ENCODE peak calls at places on chromosomes 7 and 10, in six cellular contexts. Z is H9, K is neuronal stem cell, X is IMR-90, O is H1, S is trophoblast cell. U is an unnamed sample.

GRCh38 chr10:47043928-47044544 is 132.8 kb downstream of the PTPN20 start:
- DNase-seq in Z (no peak), K (no peak), S (no peak), O (no peak), X (no peak), U (no peak)

GRCh38 chr7:76281006-76281705 is 21.3 kb upstream of the HSPB1 start:
- DNase-seq in O (no peak), X (no peak), S (no peak), Z (no peak), K (no peak), U (no peak)

GRCh38 chr10:23013581-23014335 is 81.6 kb upstream of the MSRB2 start:
- DNase-seq in K (no peak), Z (no peak), S (no peak), X (no peak), O (no peak), U (no peak)

GRCh38 chr10:1609596-1609995 is 127.7 kb downstream of the ADARB2 start:
- DNase-seq in K (no peak), Z (peak), X (no peak), O (no peak), S (no peak), U (no peak)

GRCh38 chr7:132319481-132319880 is 256.8 kb downstream of the PLXNA4 start:
- DNase-seq in K (no peak), O (no peak), S (no peak), Z (no peak), X (no peak), U (no peak)

GRCh38 chr7:116528008-116528789 is 3.4 kb downstream of the CAV1 start:
- DNase-seq in K (no peak), Z (no peak), X (peak), S (peak), O (no peak), U (peak)

GRCh38 chr7:97006146-97006950 is 995 bp downstream of the DLX6 start:
- DNase-seq in K (peak), Z (peak), X (peak), S (peak), O (peak), U (peak)

GRCh38 chr10:87656431-87657072 is 3.1 kb upstream of the PAPSS2 start:
- DNase-seq in O (no peak), K (peak), Z (no peak), S (no peak), X (peak), U (peak)

GRCh38 chr10:121753726-121754476 is 155.7 kb upstream of the FGFR2 start:
- DNase-seq in K (no peak), O (no peak), X (peak), S (no peak), Z (no peak), U (no peak)

GRCh38 chr10:86373828-86374227 is 7.2 kb upstream of the GRID1 start:
- DNase-seq in K (no peak), X (no peak), O (peak), Z (peak), S (no peak), U (no peak)

GRCh38 chr7:45921699-45922519 is 837 bp upstream of the IGFBP3 start:
- DNase-seq in S (peak), Z (peak), X (peak), O (peak), K (peak), U (peak)

DNA sequence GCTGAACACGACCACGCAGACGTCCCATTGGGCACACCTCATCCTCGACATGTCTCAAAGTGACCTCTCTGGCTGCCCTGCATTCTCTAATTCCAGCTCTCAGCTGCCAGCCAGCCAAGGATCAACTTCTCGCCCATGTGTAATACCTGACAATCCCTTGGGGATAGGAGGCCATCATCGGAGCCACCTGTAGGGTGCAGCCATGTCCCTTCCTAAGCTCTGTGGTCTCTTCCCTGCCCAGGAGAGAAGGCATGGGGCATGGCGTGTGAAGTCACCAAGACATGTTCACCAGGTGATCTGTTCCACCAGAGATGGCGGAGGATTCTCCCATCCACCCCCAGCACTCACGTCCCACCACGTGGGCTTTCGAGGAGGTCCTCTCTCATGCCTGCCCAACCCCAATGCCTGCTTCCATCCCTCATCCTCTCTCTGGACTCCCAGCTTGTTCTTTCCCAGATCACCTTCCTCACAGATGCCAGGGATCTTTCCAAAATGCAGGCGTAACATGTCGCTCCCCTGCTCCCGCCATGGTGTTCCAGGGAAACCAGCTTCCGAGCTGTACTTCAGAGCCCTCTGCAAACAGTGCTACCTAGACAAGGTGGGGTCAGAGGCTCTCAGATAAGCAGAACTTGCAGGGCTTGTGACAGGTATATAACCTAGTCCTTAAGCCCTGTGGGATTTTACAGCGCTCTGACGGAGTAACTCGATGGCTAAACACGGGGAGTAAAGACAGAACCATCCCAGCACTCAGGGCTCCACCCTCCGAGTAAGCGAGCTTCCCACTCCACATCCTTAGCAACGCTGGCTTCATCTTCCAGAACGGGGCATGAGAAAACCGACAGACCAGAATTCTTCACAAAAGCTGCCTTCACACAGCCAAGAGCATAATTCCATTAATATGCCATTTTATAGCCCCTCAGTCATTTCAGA is 41.1 kb downstream of the BRI3 start:
- DNase-seq in X (no peak), K (no peak), S (no peak), O (no peak), Z (peak), U (peak)
- H2BK5ac ChIP-seq in X (no peak), K (no peak), S (no peak), O (peak), Z (no peak), U (no peak)

DNA sequence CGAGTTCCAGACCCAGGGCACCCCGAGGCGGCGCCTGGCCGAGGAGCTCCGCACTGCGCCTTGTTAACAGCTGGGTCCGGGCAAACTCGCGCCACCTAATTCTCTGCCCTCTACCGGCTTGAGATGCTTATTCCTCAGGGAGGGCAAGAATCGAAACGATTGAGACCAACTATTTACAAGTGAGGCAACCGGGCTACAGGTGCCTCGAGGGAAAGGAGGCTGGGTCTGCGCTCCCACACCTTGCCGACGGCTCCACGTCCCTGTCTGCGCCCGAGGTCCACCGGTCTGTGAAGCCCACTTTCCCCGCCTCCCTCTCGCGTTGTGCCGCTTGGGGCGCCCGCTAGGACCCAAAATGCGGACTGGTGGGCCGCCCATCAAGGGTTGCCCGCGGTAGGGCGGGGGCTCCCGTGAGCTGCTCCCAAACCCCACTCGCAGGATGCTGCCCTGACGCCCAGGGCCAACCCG is 527 bp downstream of the AKR1B1 start:
- DNase-seq in Z (peak), O (peak), K (peak), S (peak), X (peak), U (peak)
- H3K23ac ChIP-seq in Z (no peak), O (no peak), K (no peak), S (no peak), X (peak), U (no peak)

DNA sequence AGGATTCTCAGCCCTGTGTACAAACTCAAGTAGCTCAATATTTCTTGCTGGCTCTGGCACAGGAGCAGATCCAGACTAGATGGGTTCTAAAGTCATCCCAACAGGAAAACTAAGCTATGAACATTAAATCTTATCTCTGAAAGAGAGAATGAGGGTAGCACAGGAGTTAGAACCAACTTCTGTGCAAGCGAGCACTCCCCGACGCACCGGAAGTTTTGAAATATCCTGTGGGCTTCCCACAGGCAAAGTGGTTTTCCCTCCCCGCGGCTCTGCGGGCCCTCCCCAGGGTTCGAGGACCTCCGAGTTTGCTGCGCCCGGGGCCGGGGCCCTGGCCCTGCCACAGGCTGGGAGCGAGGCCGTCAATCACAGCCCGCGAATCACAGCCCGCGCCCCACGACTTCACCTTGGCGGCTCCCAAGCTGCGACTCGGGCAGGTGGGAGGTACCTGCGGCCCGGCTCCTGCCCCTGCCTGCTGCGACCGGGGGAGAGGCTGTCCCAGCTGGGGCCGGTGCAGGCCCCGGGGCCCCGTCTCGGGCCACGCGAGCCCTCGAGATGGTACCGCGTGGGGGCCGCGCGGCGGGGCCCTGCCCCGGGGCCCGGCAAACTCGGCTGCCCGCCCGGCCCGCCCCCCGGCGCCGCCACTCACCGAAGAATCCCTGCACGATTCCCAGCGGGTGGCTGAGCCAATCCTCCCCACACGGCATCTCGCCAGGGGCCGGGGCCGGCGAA is 598 bp downstream of the MCMBP start:
- DNase-seq in X (peak), S (peak), K (peak), O (peak), Z (peak), U (peak)
- H2BK5ac ChIP-seq in X (peak), S (peak), K (peak), O (no peak), Z (no peak), U (peak)

DNA sequence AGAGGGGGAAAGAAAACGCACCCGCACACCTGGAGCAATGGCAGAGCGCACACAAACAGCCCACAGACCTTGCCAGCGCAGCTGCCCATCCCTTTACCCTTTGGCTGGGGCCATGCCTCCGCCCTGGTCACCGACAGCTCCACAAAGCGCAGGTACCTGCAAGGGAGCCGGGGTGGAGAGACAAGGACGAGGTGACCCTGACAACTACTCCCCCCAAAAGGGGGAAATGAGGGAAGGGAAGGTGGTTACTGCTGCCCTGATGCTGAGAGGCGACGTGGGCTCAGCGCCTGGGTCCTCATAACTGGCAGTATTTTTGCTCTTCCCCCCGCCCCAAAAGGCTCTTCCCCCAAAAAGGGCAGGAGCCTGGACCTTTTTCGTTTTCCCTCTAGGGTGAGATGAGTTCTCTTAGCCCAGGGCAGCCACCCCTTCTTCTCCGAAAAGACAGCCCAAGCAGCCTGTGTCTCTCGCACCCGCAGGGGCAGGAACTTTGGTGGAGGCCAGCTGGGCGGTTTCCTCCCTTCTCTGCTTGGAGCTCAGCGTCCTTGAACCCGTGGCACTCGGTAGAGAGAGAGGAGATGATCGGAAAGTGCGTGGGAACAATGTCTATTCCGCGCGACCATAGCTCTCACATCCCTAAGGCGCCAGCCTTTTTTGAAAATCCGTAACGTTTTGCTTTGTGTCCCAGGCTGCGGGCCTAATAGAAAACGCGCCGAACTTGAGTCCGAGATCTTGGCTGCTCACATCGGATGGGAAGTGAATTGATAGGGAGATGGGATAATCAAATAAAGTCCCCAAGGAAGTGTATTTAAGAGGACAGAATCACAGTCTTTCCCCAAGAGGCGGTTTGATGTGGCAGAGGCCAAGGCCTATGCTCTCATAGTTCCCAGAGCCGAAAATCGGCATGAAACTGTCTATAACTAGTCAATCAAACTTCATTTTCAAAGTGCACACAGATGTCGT is 1.0 kb downstream of the NKX2-3 start:
- DNase-seq in X (no peak), S (no peak), Z (peak), K (no peak), O (no peak), U (no peak)
- H3K23ac ChIP-seq in X (no peak), S (peak), Z (no peak), K (no peak), O (no peak), U (no peak)

GRCh38 chr10:3455385-3456334 is 283.1 kb upstream of the PITRM1 start:
- DNase-seq in Z (no peak), X (peak), O (no peak), S (peak), K (no peak), U (peak)

GRCh38 chr10:3451516-3452185 is 279.1 kb upstream of the PITRM1 start:
- DNase-seq in X (no peak), K (no peak), S (no peak), Z (no peak), O (no peak), U (peak)

GRCh38 chr10:3452234-3452633 is 279.7 kb upstream of the PITRM1 start:
- DNase-seq in S (no peak), O (no peak), Z (no peak), X (peak), K (no peak), U (peak)

DNA sequence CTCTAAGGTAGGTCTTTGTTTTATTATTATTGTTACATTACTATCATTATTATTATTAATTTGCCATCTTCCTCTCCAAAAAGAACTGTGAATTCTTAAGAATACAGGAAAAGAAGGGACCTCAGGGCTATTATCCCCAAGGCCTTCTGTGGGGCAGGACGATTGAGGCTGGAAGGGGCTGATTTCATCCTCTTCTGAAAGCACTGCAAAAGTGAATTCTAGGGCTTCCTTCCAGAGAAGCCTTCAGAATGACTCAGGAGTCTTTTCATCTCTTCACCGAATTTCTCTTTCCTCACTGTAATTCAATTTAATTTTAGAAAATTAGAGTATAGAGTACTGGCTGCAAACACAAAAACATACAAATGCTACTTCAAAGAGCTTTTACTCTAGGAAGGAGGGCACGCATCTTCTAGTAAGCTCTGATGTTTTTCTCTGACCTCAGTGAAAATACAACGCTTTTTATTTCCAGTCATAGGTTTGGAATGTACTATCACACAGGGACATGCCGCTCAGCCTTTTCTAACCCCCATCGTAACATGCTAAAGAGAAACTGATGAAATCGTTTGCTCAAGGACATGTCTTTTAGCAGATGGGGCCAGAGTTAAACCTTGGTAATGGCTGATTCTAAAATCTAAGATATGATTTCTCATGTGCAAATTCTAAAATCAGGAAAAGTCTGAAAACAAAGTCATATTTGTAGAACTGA is 280.3 kb upstream of the PITRM1 start:
- DNase-seq in X (peak), K (no peak), O (no peak), S (peak), Z (no peak), U (peak)
- H2BK5ac ChIP-seq in X (peak), K (no peak), O (peak), S (no peak), Z (no peak), U (no peak)

U was measured in mesendoderm.